ENCODE peak calls at places on chromosomes 6 and 20, in nine cellular contexts. U is neural crest cell, Y is hepatic stellate cell, B is foreskin fibroblast, I is fibroblast of lung, J is fibroblast of pulmonary artery, Q is ACHN, Z is RPMI8226, K is HT1080. H is an unnamed sample.

GRCh38 chr6:46010771-46011170 is 4.9 kb downstream of the CLIC5 start:
- DNase-seq in U (no peak), Y (no peak), B (no peak), I (no peak), J (no peak), Q (no peak), Z (no peak), K (peak; percentile 21), H (no peak)

GRCh38 chr20:57265649-57266250 is 691 bp downstream of the BMP7 start:
- DNase-seq in U (peak; percentile 23), Y (no peak), B (peak; percentile 10), I (no peak), J (peak; percentile 1), Q (no peak), Z (peak; percentile 64), K (no peak), H (no peak)

GRCh38 chr20:63900373-63900772 is 5.4 kb downstream of the DNAJC5 start:
- DNase-seq in U (no peak), Y (no peak), B (no peak), I (no peak), J (no peak), Q (no peak), Z (no peak), K (no peak), H (no peak)

GRCh38 chr6:151493495-151494234 is at the start of gene CCDC170:
- DNase-seq in U (peak; percentile 40), Y (peak; percentile 57), B (peak; percentile 43), I (peak; percentile 17), J (no peak), Q (peak; percentile 51), Z (no peak), K (peak; percentile 32), H (peak; percentile 83)

GRCh38 chr6:11987390-11987789 is 24.7 kb upstream of the HIVEP1 start:
- DNase-seq in U (no peak), Y (no peak), B (no peak), I (no peak), J (no peak), Q (no peak), Z (no peak), K (peak; percentile 4), H (no peak)

GRCh38 chr6:75207211-75207984 is 1.5 kb upstream of the COL12A1 start:
- DNase-seq in U (peak; percentile 19), Y (no peak), B (peak; percentile 38), I (peak; percentile 54), J (peak; percentile 39), Q (no peak), Z (no peak), K (no peak), H (peak; percentile 71)

GRCh38 chr20:40542065-40542464 is 147.0 kb downstream of the MAFB start:
- DNase-seq in U (no peak), Y (no peak), B (no peak), I (no peak), J (no peak), Q (no peak), Z (no peak), K (no peak), H (no peak)

GRCh38 chr20:62856931-62857619 is 4.5 kb downstream of the TCFL5 start:
- DNase-seq in U (no peak), Y (no peak), B (no peak), I (no peak), J (no peak), Q (peak; percentile 39), Z (no peak), K (no peak), H (no peak)

GRCh38 chr6:73064261-73064660 is 161.0 kb downstream of the KHDC1L start:
- DNase-seq in U (no peak), Y (no peak), B (peak; percentile 65), I (no peak), J (no peak), Q (no peak), Z (no peak), K (no peak), H (no peak)

GRCh38 chr6:3316818-3317217 is 58.1 kb downstream of the PSMG4 start:
- DNase-seq in U (no peak), Y (no peak), B (no peak), I (no peak), J (no peak), Q (no peak), Z (no peak), K (no peak), H (no peak)

GRCh38 chr6:17968081-17968518 is 19.3 kb downstream of the KIF13A start:
- DNase-seq in U (no peak), Y (no peak), B (no peak), I (peak; percentile 62), J (no peak), Q (no peak), Z (no peak), K (peak; percentile 92), H (no peak)

GRCh38 chr6:63560806-63561672 is 11.2 kb upstream of the LOC128125822 start:
- DNase-seq in U (no peak), Y (no peak), B (peak; percentile 2), I (peak; percentile 45), J (peak; percentile 61), Q (no peak), Z (no peak), K (no peak), H (no peak)